ENCODE peak calls at places on chromosomes 11 and 22, in five cellular contexts. H is neuronal stem cell, C is H9, U is H1, M is mesenchymal stem cell. E is an unnamed sample.
A peak's percentile ranks its signal among the peaks of the same experiment; 100 is the strongest.

GRCh38 chr22:20239063-20239950 is 28.8 kb downstream of the RTN4R start:
- DNase-seq in H (no peak), C (no peak), U (no peak), M (no peak), E (no peak)

GRCh38 chr11:100687032-100687629 is at the start of gene ARHGAP42:
- DNase-seq in H (peak; percentile 46), C (peak; percentile 91), U (peak; percentile 78), M (peak; percentile 74), E (peak; percentile 55)

GRCh38 chr11:8234425-8234821 is 29.3 kb downstream of the LMO1 start:
- DNase-seq in H (no peak), C (peak; percentile 57), U (no peak), M (no peak), E (no peak)

GRCh38 chr11:12212821-12213185 is 102.4 kb downstream of the MICAL2 start:
- DNase-seq in H (no peak), C (no peak), U (no peak), M (no peak), E (no peak)

GRCh38 chr11:17714356-17714854 is 5.0 kb upstream of the MYOD1 start:
- DNase-seq in H (no peak), C (no peak), U (no peak), M (no peak), E (no peak)

GRCh38 chr11:38553033-38553432 is 1955.0 kb upstream of the RAG2 start:
- DNase-seq in H (no peak), C (no peak), U (no peak), M (no peak), E (no peak)

GRCh38 chr11:124832571-124832970 is 32.4 kb upstream of the MSANTD2 start:
- DNase-seq in H (no peak), C (no peak), U (no peak), M (no peak), E (no peak)

GRCh38 chr22:35102663-35103062 is 36.7 kb downstream of the ISX start:
- DNase-seq in H (no peak), C (peak; percentile 72), U (peak; percentile 39), M (no peak), E (peak; percentile 17)

GRCh38 chr11:110859240-110859835 is 147.1 kb upstream of the ARHGAP20 start:
- DNase-seq in H (no peak), C (no peak), U (no peak), M (no peak), E (peak; percentile 22)

GRCh38 chr22:43991316-43992020 is 32.6 kb upstream of the PARVB start:
- DNase-seq in H (no peak), C (no peak), U (no peak), M (no peak), E (peak; percentile 56)

GRCh38 chr11:111660822-111661221 is 58.6 kb downstream of the SIK2 start:
- DNase-seq in H (no peak), C (no peak), U (no peak), M (no peak), E (peak; percentile 28)

GRCh38 chr11:113274708-113275582 is 39.4 kb upstream of the TTC12 start:
- DNase-seq in H (no peak), C (peak; percentile 73), U (peak; percentile 21), M (no peak), E (peak; percentile 16)

GRCh38 chr11:94987378-94987777 is 13.9 kb downstream of the KDM4D start:
- DNase-seq in H (no peak), C (no peak), U (no peak), M (no peak), E (no peak)

GRCh38 chr22:43183496-43184263 is 3.3 kb downstream of the TTLL12 start:
- DNase-seq in H (no peak), C (no peak), U (no peak), M (peak; percentile 84), E (no peak)

GRCh38 chr22:37824674-37825641 is 1.8 kb downstream of the GALR3 start:
- DNase-seq in H (no peak), C (peak; percentile 63), U (no peak), M (no peak), E (peak; percentile 39)

GRCh38 chr11:64619811-64620285 is 28.8 kb downstream of the SLC22A12 start:
- DNase-seq in H (no peak), C (peak; percentile 76), U (no peak), M (peak; percentile 27), E (no peak)

GRCh38 chr11:27495710-27496300 is 10.8 kb downstream of the LIN7C start:
- DNase-seq in H (no peak), C (no peak), U (no peak), M (no peak), E (no peak)

GRCh38 chr11:36311926-36312592 is 16.0 kb downstream of the PRR5L start:
- DNase-seq in H (no peak), C (no peak), U (no peak), M (no peak), E (no peak)

GRCh38 chr11:11501546-11502274 is 120.1 kb downstream of the GALNT18 start:
- DNase-seq in H (no peak), C (no peak), U (no peak), M (no peak), E (peak; percentile 84)

GRCh38 chr11:77981346-77981947 is 13.0 kb downstream of the INTS4 start:
- DNase-seq in H (no peak), C (no peak), U (no peak), M (no peak), E (no peak)

GRCh38 chr11:75667831-75668507 is 869 bp downstream of the MAP6 start:
- DNase-seq in H (peak; percentile 80), C (peak; percentile 73), U (no peak), M (no peak), E (peak; percentile 17)

GRCh38 chr22:44585559-44586121 is 87.6 kb upstream of the RTL6 start:
- DNase-seq in H (no peak), C (no peak), U (no peak), M (no peak), E (no peak)

GRCh38 chr11:125082611-125083311 is 19.7 kb downstream of the SLC37A2 start:
- DNase-seq in H (no peak), C (no peak), U (no peak), M (peak; percentile 95), E (no peak)

GRCh38 chr11:65041206-65042035 is at the start of gene SAC3D1:
- DNase-seq in H (peak; percentile 58), C (no peak), U (no peak), M (peak; percentile 58), E (peak; percentile 60)

GRCh38 chr11:112345708-112346107 is 85.0 kb upstream of the PLET1 start:
- DNase-seq in H (no peak), C (peak; percentile 65), U (no peak), M (no peak), E (no peak)

GRCh38 chr22:44408227-44409192 is 89.5 kb downstream of the RTL6 start:
- DNase-seq in H (no peak), C (peak; percentile 17), U (no peak), M (no peak), E (no peak)

GRCh38 chr22:50173983-50174355 is 3.4 kb downstream of the PANX2 start:
- DNase-seq in H (no peak), C (no peak), U (no peak), M (no peak), E (no peak)

GRCh38 chr11:93904711-93905110 is 54.3 kb upstream of the VSTM5 start:
- DNase-seq in H (no peak), C (no peak), U (no peak), M (no peak), E (no peak)

GRCh38 chr11:13415201-13415600 is 47.8 kb downstream of the BTBD10 start:
- DNase-seq in H (no peak), C (no peak), U (no peak), M (no peak), E (peak; percentile 98)

GRCh38 chr22:29061773-29062172 is at the start of gene C22orf31:
- DNase-seq in H (no peak), C (no peak), U (no peak), M (no peak), E (peak; percentile 55)

GRCh38 chr22:29056472-29056871 is 5.2 kb downstream of the C22orf31 start:
- DNase-seq in H (no peak), C (no peak), U (no peak), M (no peak), E (no peak)

GRCh38 chr22:29062286-29062949 is 787 bp upstream of the C22orf31 start:
- DNase-seq in H (no peak), C (no peak), U (no peak), M (no peak), E (no peak)

GRCh38 chr22:29060931-29061330 is 700 bp downstream of the C22orf31 start:
- DNase-seq in H (no peak), C (no peak), U (no peak), M (no peak), E (no peak)

GRCh38 chr22:29060251-29060650 is 1.4 kb downstream of the C22orf31 start:
- DNase-seq in H (no peak), C (no peak), U (no peak), M (no peak), E (no peak)
- H2BK12ac ChIP-seq in H (no peak overlapping the region), C (no peak overlapping the region), U (no peak overlapping the region), M (no peak overlapping the region), E (no peak overlapping the region)

GRCh38 chr22:26692215-26692614 is 34.8 kb downstream of the MIAT start:
- DNase-seq in H (no peak), C (no peak), U (no peak), M (no peak), E (no peak)
- H2BK12ac ChIP-seq in H (no peak overlapping the region), C (no peak overlapping the region), U (no peak overlapping the region), M (no peak overlapping the region), E (no peak overlapping the region)

DNA sequence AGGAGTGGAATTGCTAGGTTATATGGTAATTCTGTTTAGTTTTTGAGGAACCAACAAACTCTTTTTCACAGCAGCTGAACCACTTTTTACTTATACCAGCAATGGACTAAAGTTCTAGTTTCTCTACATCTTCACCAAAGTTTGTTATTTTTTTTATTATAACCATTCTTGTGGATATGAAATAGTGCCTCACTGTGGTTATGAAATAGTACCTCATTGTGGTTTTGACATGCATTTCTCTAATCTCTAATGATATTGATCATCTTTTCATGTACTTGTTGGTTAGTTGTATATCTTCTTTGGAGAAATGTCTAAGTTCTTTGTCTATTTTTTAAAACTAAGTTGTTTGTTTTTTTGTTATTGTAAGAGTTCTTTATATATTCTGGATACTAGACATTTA is 27.2 kb downstream of the STIM1 start:
- DNase-seq in H (no peak), C (no peak), U (no peak), M (no peak), E (no peak)
- H2BK12ac ChIP-seq in H (no peak overlapping the region), C (no peak overlapping the region), U (no peak overlapping the region), M (no peak overlapping the region), E (no peak overlapping the region)

DNA sequence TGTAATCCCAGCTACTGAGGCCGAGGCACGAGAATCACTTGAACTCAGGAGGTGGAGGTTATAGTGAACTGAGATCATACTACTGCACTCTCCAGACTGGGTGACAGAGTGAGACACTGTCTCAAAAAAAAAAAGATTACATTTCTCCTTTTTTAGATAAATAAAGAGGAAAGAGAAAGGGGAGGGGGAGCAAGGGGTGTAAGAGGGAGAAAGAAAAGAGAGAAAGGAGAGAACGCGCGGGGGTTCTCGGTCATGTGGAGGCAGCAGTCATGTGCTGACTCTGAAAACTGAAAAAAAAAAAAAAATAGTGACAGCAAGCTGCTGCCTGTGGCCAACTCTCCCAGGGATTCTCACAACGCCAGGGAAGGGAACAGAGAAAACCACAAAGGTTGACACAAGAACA is 14.3 kb downstream of the SCGB1A1 start:
- DNase-seq in H (no peak), C (no peak), U (no peak), M (no peak), E (no peak)
- H2BK12ac ChIP-seq in H (no peak overlapping the region), C (no peak overlapping the region), U (no peak overlapping the region), M (no peak overlapping the region), E (no peak overlapping the region)

GRCh38 chr11:71194702-71195101 is 57.7 kb downstream of the SHANK2 start:
- DNase-seq in H (no peak), C (no peak), U (no peak), M (no peak), E (no peak)
- H2BK12ac ChIP-seq in H (no peak overlapping the region), C (no peak overlapping the region), U (no peak overlapping the region), M (no peak overlapping the region), E (no peak overlapping the region)

GRCh38 chr11:70109006-70109405 is 30.9 kb downstream of the ANO1 start:
- DNase-seq in H (no peak), C (no peak), U (no peak), M (peak; percentile 43), E (no peak)
- H2BK12ac ChIP-seq in H (peak overlapping the region; percentile 44), C (no peak overlapping the region), U (no peak overlapping the region), M (no peak overlapping the region), E (no peak overlapping the region)